ENCODE peak calls at places on chromosomes 6 and 20, in five cellular contexts. O, A, W, Y and I are unnamed samples.

GRCh38 chr20:24917797-24918578 is 31.1 kb upstream of the CST7 start:
- DNase-seq in A (peak; percentile 19), W (peak; percentile 65), Y (peak; percentile 36), O (peak; percentile 62), I (peak; percentile 46)

GRCh38 chr6:82785206-82785605 is 280.4 kb downstream of the UBE3D start:
- DNase-seq in Y (no peak), O (no peak), W (no peak), A (no peak), I (no peak)

GRCh38 chr20:48275737-48276342 is 490.6 kb upstream of the SULF2 start:
- DNase-seq in Y (no peak), A (no peak), W (no peak), O (no peak), I (no peak)

GRCh38 chr6:4220619-4221018 is 85.2 kb upstream of the ECI2 start:
- DNase-seq in W (no peak), A (no peak), O (no peak), Y (no peak), I (no peak)

GRCh38 chr6:43708857-43709653 is 21.5 kb upstream of the MRPS18A start:
- DNase-seq in O (no peak), W (no peak), Y (no peak), A (no peak), I (no peak)

GRCh38 chr6:167481527-167481926 is 156.6 kb downstream of the TTLL2 start:
- DNase-seq in W (no peak), O (no peak), A (no peak), Y (no peak), I (no peak)

GRCh38 chr6:155690820-155691219 is 235.2 kb upstream of the NOX3 start:
- DNase-seq in Y (no peak), A (no peak), O (no peak), W (no peak), I (no peak)

GRCh38 chr6:14273196-14273595 is 155.6 kb downstream of the CD83 start:
- DNase-seq in Y (no peak), A (no peak), W (no peak), O (no peak), I (no peak)

GRCh38 chr20:64133951-64134407 is 26.6 kb upstream of the NPBWR2 start:
- DNase-seq in O (peak; percentile 8), Y (no peak), W (no peak), A (no peak), I (no peak)

GRCh38 chr6:27768556-27768955 is 143.6 kb downstream of the OR2B2 start:
- DNase-seq in W (no peak), O (no peak), A (no peak), Y (no peak), I (no peak)

GRCh38 chr6:111871725-111872520 is 1.3 kb downstream of the FYN start:
- DNase-seq in Y (peak; percentile 70), O (no peak), W (peak; percentile 19), A (no peak), I (no peak)

GRCh38 chr20:59143326-59143725 is 20.3 kb upstream of the ZNF831 start:
- DNase-seq in Y (no peak), O (no peak), A (no peak), W (no peak), I (no peak)

GRCh38 chr6:13494137-13494536 is 6.7 kb upstream of the GFOD1 start:
- DNase-seq in O (no peak), Y (no peak), A (no peak), W (no peak), I (no peak)

GRCh38 chr20:8389381-8390368 is 257.6 kb downstream of the PLCB1 start:
- DNase-seq in A (peak; percentile 33), Y (no peak), O (no peak), W (peak; percentile 9), I (peak; percentile 52)

GRCh38 chr6:81601918-81602317 is 150.6 kb downstream of the TENT5A start:
- DNase-seq in O (no peak), A (no peak), Y (no peak), W (no peak), I (no peak)

GRCh38 chr20:2519115-2519815 is 10.6 kb upstream of the ZNF343 start:
- DNase-seq in O (no peak), W (no peak), Y (no peak), A (no peak), I (no peak)

GRCh38 chr6:134291156-134291555 is 26.8 kb downstream of the SGK1 start:
- DNase-seq in O (no peak), W (no peak), A (no peak), Y (no peak), I (no peak)

GRCh38 chr6:129499871-129500219 is 210.1 kb downstream of the ARHGAP18 start:
- DNase-seq in W (no peak), Y (no peak), O (no peak), A (no peak), I (no peak)

GRCh38 chr20:7984192-7984591 is 35.4 kb downstream of the TMX4 start:
- DNase-seq in Y (no peak), O (no peak), W (no peak), A (no peak), I (no peak)

GRCh38 chr20:58800134-58800650 is 50.5 kb downstream of the GNAS-AS1 start:
- DNase-seq in O (no peak), A (no peak), W (no peak), Y (no peak), I (no peak)

GRCh38 chr6:75204959-75205775 is 686 bp downstream of the COL12A1 start:
- DNase-seq in O (peak; percentile 64), A (no peak), Y (no peak), W (peak; percentile 5), I (no peak)

GRCh38 chr6:118860880-118861279 is 33.1 kb upstream of the ASF1A start:
- DNase-seq in W (no peak), O (no peak), A (no peak), Y (no peak), I (no peak)

GRCh38 chr20:19539191-19539590 is 218.9 kb upstream of the RIN2 start:
- DNase-seq in O (no peak), Y (no peak), W (no peak), A (no peak), I (no peak)

GRCh38 chr20:47847882-47848485 is 62.7 kb upstream of the SULF2 start:
- DNase-seq in Y (no peak), A (no peak), W (no peak), O (no peak), I (no peak)

GRCh38 chr6:152301021-152301805 is 335.9 kb downstream of the SYNE1 start:
- DNase-seq in A (no peak), Y (no peak), W (no peak), O (no peak), I (no peak)

GRCh38 chr20:5835870-5836269 is 85.7 kb downstream of the SHLD1 start:
- DNase-seq in O (no peak), W (no peak), Y (no peak), A (peak; percentile 17), I (no peak)

GRCh38 chr20:32563311-32564272 is 21.5 kb downstream of the NOL4L start:
- DNase-seq in O (no peak), Y (no peak), W (no peak), A (no peak), I (no peak)

GRCh38 chr6:56840467-56841371 is 114.2 kb upstream of the BEND6 start:
- DNase-seq in O (no peak), W (no peak), A (no peak), Y (no peak), I (no peak)

GRCh38 chr6:40395066-40395697 is 192.0 kb downstream of the LRFN2 start:
- DNase-seq in O (no peak), A (no peak), Y (no peak), W (no peak), I (no peak)

GRCh38 chr20:38139156-38139912 is 25.7 kb downstream of the TGM2 start:
- DNase-seq in W (no peak), O (peak; percentile 27), Y (no peak), A (no peak), I (no peak)

GRCh38 chr20:58828141-58828540 is 22.6 kb downstream of the GNAS-AS1 start:
- DNase-seq in A (no peak), W (no peak), O (no peak), Y (no peak), I (no peak)

GRCh38 chr6:17394192-17394611 is 807 bp downstream of the CAP2 start:
- DNase-seq in A (peak; percentile 57), Y (peak; percentile 88), W (no peak), O (peak; percentile 55), I (no peak)

GRCh38 chr6:90610291-90610670 is 23.4 kb upstream of the MAP3K7 start:
- DNase-seq in W (no peak), A (no peak), O (no peak), Y (no peak), I (no peak)

GRCh38 chr6:169869301-169869700 is 117.9 kb downstream of the ERMARD start:
- DNase-seq in O (no peak), A (no peak), W (no peak), Y (no peak), I (no peak)

GRCh38 chr20:23090147-23090546 is 4.0 kb upstream of the CD93 start:
- DNase-seq in W (no peak), O (no peak), Y (no peak), A (no peak), I (no peak)

GRCh38 chr20:24491043-24491756 is 21.8 kb downstream of the SYNDIG1 start:
- DNase-seq in W (no peak), O (no peak), Y (no peak), A (no peak), I (no peak)